ENCODE peak calls at places on chromosomes 16 and 17, in six cellular contexts. One of them, this sample, is unnamed.

GRCh38 chr17:41917957-41918391 is 777 bp downstream of the ACLY start:
- DNase-seq in GM12878: no peak
- DNase-seq in SK-N-SH: peak; percentile 78
- DNase-seq in HepG2: no peak
- DNase-seq in K562: peak; percentile 69
- DNase-seq in H1: no peak
- DNase-seq in this sample: no peak

GRCh38 chr16:12542818-12543699 is 260.6 kb downstream of the CPPED1 start:
- DNase-seq in GM12878: no peak
- DNase-seq in SK-N-SH: no peak
- DNase-seq in HepG2: no peak
- DNase-seq in K562: no peak
- DNase-seq in H1: no peak
- DNase-seq in this sample: no peak

GRCh38 chr17:64420143-64420670 is 28.7 kb upstream of the MILR1 start:
- DNase-seq in GM12878: no peak
- DNase-seq in SK-N-SH: peak; percentile 76
- DNase-seq in HepG2: peak; percentile 81
- DNase-seq in K562: peak; percentile 83
- DNase-seq in H1: no peak
- DNase-seq in this sample: no peak

GRCh38 chr17:80428363-80428762 is 13.4 kb downstream of the ENDOV start:
- DNase-seq in GM12878: no peak
- DNase-seq in SK-N-SH: peak; percentile 41
- DNase-seq in HepG2: no peak
- DNase-seq in K562: no peak
- DNase-seq in H1: no peak
- DNase-seq in this sample: no peak

GRCh38 chr16:49280022-49280741 is 1.5 kb downstream of the CBLN1 start:
- DNase-seq in GM12878: no peak
- DNase-seq in SK-N-SH: peak; percentile 53
- DNase-seq in HepG2: no peak
- DNase-seq in K562: peak; percentile 6
- DNase-seq in H1: no peak
- DNase-seq in this sample: no peak

GRCh38 chr16:90019543-90020259 is 445 bp upstream of the DBNDD1 start:
- DNase-seq in GM12878: no peak
- DNase-seq in SK-N-SH: peak; percentile 94
- DNase-seq in HepG2: peak; percentile 67
- DNase-seq in K562: peak; percentile 71
- DNase-seq in H1: no peak
- DNase-seq in this sample: no peak

GRCh38 chr17:81905993-81906392 is 4.0 kb downstream of the NPB start:
- DNase-seq in GM12878: no peak
- DNase-seq in SK-N-SH: no peak
- DNase-seq in HepG2: no peak
- DNase-seq in K562: no peak
- DNase-seq in H1: no peak
- DNase-seq in this sample: no peak

GRCh38 chr16:77840623-77841274 is 52.4 kb downstream of the VAT1L start:
- DNase-seq in GM12878: no peak
- DNase-seq in SK-N-SH: no peak
- DNase-seq in HepG2: no peak
- DNase-seq in K562: no peak
- DNase-seq in H1: no peak
- DNase-seq in this sample: no peak

GRCh38 chr17:5785343-5785742 is 201.0 kb upstream of the NLRP1 start:
- DNase-seq in GM12878: peak; percentile 33
- DNase-seq in SK-N-SH: no peak
- DNase-seq in HepG2: no peak
- DNase-seq in K562: no peak
- DNase-seq in H1: no peak
- DNase-seq in this sample: no peak

GRCh38 chr17:66357037-66357436 is 54.6 kb downstream of the PRKCA start:
- DNase-seq in GM12878: no peak
- DNase-seq in SK-N-SH: no peak
- DNase-seq in HepG2: no peak
- DNase-seq in K562: no peak
- DNase-seq in H1: no peak
- DNase-seq in this sample: no peak

GRCh38 chr16:76756423-76756822 is 434.6 kb upstream of the MON1B start:
- DNase-seq in GM12878: no peak
- DNase-seq in SK-N-SH: no peak
- DNase-seq in HepG2: no peak
- DNase-seq in K562: no peak
- DNase-seq in H1: no peak
- DNase-seq in this sample: no peak

GRCh38 chr16:19876501-19877059 is 8.1 kb downstream of the GPRC5B start:
- DNase-seq in GM12878: no peak
- DNase-seq in SK-N-SH: no peak
- DNase-seq in HepG2: no peak
- DNase-seq in K562: no peak
- DNase-seq in H1: no peak
- DNase-seq in this sample: no peak
- TF ChIP-seq GABPA in GM12878: no peak
- TF ChIP-seq GABPA in SK-N-SH: no peak
- TF ChIP-seq GABPA in HepG2: no peak
- TF ChIP-seq GABPA in K562: no peak
- TF ChIP-seq GABPA in H1: no peak
- TF ChIP-seq GABPA in this sample: no peak

GRCh38 chr17:50205931-50206505 is 4.6 kb upstream of the COL1A1 start:
- DNase-seq in GM12878: no peak
- DNase-seq in SK-N-SH: no peak
- DNase-seq in HepG2: no peak
- DNase-seq in K562: no peak
- DNase-seq in H1: no peak
- DNase-seq in this sample: no peak
- TF ChIP-seq GABPA in GM12878: no peak
- TF ChIP-seq GABPA in SK-N-SH: no peak
- TF ChIP-seq GABPA in HepG2: no peak
- TF ChIP-seq GABPA in K562: no peak
- TF ChIP-seq GABPA in H1: no peak
- TF ChIP-seq GABPA in this sample: no peak

GRCh38 chr16:67277294-67277998 is 1.9 kb upstream of the PLEKHG4 start:
- DNase-seq in GM12878: no peak
- DNase-seq in SK-N-SH: no peak
- DNase-seq in HepG2: peak; percentile 35
- DNase-seq in K562: peak; percentile 59
- DNase-seq in H1: no peak
- DNase-seq in this sample: peak; percentile 64
- TF ChIP-seq GABPA in GM12878: no peak
- TF ChIP-seq GABPA in SK-N-SH: no peak
- TF ChIP-seq GABPA in HepG2: no peak
- TF ChIP-seq GABPA in K562: no peak
- TF ChIP-seq GABPA in H1: no peak
- TF ChIP-seq GABPA in this sample: no peak

GRCh38 chr17:11487469-11487868 is 110.8 kb upstream of the DNAH9 start:
- DNase-seq in GM12878: no peak
- DNase-seq in SK-N-SH: no peak
- DNase-seq in HepG2: no peak
- DNase-seq in K562: no peak
- DNase-seq in H1: no peak
- DNase-seq in this sample: no peak
- TF ChIP-seq GABPA in GM12878: no peak
- TF ChIP-seq GABPA in SK-N-SH: no peak
- TF ChIP-seq GABPA in HepG2: no peak
- TF ChIP-seq GABPA in K562: no peak
- TF ChIP-seq GABPA in H1: no peak
- TF ChIP-seq GABPA in this sample: no peak

GRCh38 chr16:70696368-70696767 is 10.5 kb upstream of the MTSS2 start:
- DNase-seq in GM12878: no peak
- DNase-seq in SK-N-SH: no peak
- DNase-seq in HepG2: no peak
- DNase-seq in K562: no peak
- DNase-seq in H1: no peak
- DNase-seq in this sample: no peak

GRCh38 chr16:70698901-70699300 is 13.0 kb upstream of the MTSS2 start:
- DNase-seq in GM12878: no peak
- DNase-seq in SK-N-SH: no peak
- DNase-seq in HepG2: no peak
- DNase-seq in K562: no peak
- DNase-seq in H1: no peak
- DNase-seq in this sample: no peak

GRCh38 chr16:70697601-70698170 is 11.8 kb upstream of the MTSS2 start:
- DNase-seq in GM12878: no peak
- DNase-seq in SK-N-SH: no peak
- DNase-seq in HepG2: no peak
- DNase-seq in K562: no peak
- DNase-seq in H1: no peak
- DNase-seq in this sample: no peak

GRCh38 chr16:70695351-70696070 is 9.7 kb upstream of the MTSS2 start:
- DNase-seq in GM12878: no peak
- DNase-seq in SK-N-SH: peak; percentile 67
- DNase-seq in HepG2: peak; percentile 34
- DNase-seq in K562: peak; percentile 91
- DNase-seq in H1: no peak
- DNase-seq in this sample: peak; percentile 81

DNA sequence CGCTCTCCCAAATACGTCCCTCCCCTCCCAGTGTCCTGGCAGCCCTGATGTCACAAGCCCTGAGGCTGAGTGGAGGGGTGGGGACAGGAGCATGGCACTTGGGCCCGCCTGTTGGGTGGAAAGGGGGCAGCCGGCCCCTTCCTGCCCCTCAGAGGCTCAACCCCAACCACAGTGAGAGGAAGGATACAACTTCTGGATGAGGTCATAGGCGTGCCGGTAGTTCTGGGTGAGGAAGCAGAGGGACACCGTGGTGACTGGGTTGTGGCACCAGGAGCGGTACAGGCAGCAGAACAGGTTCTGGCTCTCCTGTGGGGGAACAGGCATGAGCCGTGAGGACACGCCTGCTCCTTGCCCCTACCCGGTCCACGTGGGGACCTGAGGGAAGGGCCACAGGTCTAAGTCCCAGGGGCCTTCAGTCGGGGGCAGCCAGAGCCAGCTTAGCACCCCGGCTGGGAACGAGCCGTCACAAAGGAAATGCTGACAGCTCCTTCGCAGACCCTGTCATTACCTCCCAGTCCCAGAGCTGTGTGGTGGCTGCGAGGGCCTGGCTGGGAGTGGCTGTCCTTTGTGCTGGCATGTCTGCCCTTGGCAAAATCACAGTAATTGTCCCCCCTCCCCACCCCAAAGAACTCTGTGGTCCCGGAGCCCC is 11.2 kb upstream of the MTSS2 start:
- DNase-seq in GM12878: no peak
- DNase-seq in SK-N-SH: no peak
- DNase-seq in HepG2: no peak
- DNase-seq in K562: no peak
- DNase-seq in H1: no peak
- DNase-seq in this sample: peak; percentile 91
- TF ChIP-seq GABPA in GM12878: no peak
- TF ChIP-seq GABPA in SK-N-SH: no peak
- TF ChIP-seq GABPA in HepG2: no peak
- TF ChIP-seq GABPA in K562: no peak
- TF ChIP-seq GABPA in H1: no peak
- TF ChIP-seq GABPA in this sample: no peak

DNA sequence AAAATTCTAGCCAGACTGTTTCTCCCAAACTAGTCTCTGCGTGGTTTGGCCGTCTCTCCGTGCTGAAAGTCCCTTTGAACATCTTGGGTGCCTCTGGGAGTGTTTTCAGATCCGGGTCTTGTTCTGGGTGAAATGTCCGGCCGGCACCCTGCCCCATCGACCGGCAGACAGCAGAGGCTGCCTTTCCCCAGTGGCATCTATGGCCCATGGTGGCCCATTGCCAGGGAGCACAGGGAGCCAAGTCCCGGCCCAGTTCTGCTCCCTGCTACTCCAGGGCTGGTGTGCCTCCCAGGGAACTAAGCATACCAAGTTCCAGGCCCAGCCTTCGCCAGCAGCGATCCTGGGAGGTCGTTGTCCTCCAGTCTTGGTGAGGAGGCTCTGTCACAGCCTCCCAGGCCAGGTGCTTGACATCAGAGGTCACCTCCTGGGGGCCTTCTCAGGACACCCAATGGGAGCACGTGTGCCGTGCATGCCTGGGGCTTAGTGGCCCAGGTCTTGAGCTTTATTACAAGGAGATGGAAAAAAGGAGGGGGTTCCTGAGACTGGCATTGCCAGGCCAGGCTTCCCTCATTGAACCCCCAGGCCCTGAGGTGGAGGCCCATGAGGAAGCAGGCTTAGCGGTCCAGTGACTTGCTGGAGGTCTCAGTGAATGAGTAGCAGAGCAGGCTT is 53.9 kb downstream of the PGS1 start:
- DNase-seq in GM12878: no peak
- DNase-seq in SK-N-SH: no peak
- DNase-seq in HepG2: no peak
- DNase-seq in K562: no peak
- DNase-seq in H1: no peak
- DNase-seq in this sample: no peak
- TF ChIP-seq GABPA in GM12878: no peak
- TF ChIP-seq GABPA in SK-N-SH: no peak
- TF ChIP-seq GABPA in HepG2: no peak
- TF ChIP-seq GABPA in K562: no peak
- TF ChIP-seq GABPA in H1: no peak
- TF ChIP-seq GABPA in this sample: no peak

GRCh38 chr17:73431401-73432205 is 119.8 kb upstream of the CDC42EP4 start:
- DNase-seq in GM12878: no peak
- DNase-seq in SK-N-SH: no peak
- DNase-seq in HepG2: no peak
- DNase-seq in K562: no peak
- DNase-seq in H1: no peak
- DNase-seq in this sample: no peak
- TF ChIP-seq GABPA in GM12878: no peak
- TF ChIP-seq GABPA in SK-N-SH: no peak
- TF ChIP-seq GABPA in HepG2: no peak
- TF ChIP-seq GABPA in K562: no peak
- TF ChIP-seq GABPA in H1: no peak
- TF ChIP-seq GABPA in this sample: no peak

GRCh38 chr17:79389896-79390295 is 221.0 kb downstream of the RBFOX3 start:
- DNase-seq in GM12878: no peak
- DNase-seq in SK-N-SH: no peak
- DNase-seq in HepG2: no peak
- DNase-seq in K562: no peak
- DNase-seq in H1: no peak
- DNase-seq in this sample: no peak
- TF ChIP-seq GABPA in GM12878: no peak
- TF ChIP-seq GABPA in SK-N-SH: no peak
- TF ChIP-seq GABPA in HepG2: no peak
- TF ChIP-seq GABPA in K562: no peak
- TF ChIP-seq GABPA in H1: no peak
- TF ChIP-seq GABPA in this sample: no peak

DNA sequence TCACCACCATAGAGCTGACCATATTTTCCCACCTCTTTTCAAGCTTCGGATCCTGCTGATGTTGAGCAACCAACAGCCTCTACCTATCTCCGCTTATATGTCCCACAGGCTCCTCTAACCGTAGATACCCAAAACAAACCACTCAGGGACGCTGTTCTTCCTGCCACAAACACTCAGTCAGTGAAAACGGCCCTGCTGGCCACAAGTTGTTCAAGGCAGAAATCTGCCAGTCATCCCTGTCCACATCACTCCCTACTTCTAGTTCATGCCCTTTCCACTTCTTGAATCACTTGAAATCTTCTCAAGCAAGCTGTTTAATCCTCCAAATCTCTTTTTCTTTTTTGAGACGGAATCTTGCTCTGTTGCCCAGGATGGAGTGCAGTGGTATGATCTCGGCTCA is 7.9 kb downstream of the RABEP2 start:
- DNase-seq in GM12878: no peak
- DNase-seq in SK-N-SH: no peak
- DNase-seq in HepG2: no peak
- DNase-seq in K562: no peak
- DNase-seq in H1: no peak
- DNase-seq in this sample: no peak
- TF ChIP-seq GABPA in GM12878: no peak
- TF ChIP-seq GABPA in SK-N-SH: no peak
- TF ChIP-seq GABPA in HepG2: no peak
- TF ChIP-seq GABPA in K562: no peak
- TF ChIP-seq GABPA in H1: no peak
- TF ChIP-seq GABPA in this sample: no peak

This sample was measured in HL-60.